ENCODE peak calls at places on chromosome 12, in six cellular contexts. One of them, this sample, is unnamed.

GRCh38 chr12:110846615-110847566 is at the start of gene CCDC63:
- DNase-seq in IMR-90: no peak
- DNase-seq in H9: peak
- DNase-seq in neuronal stem cell: peak
- DNase-seq in H1: peak
- DNase-seq in trophoblast cell: peak
- DNase-seq in this sample: peak

GRCh38 chr12:80805106-80805505 is 88.4 kb downstream of the MYF5 start:
- DNase-seq in IMR-90: peak
- DNase-seq in H9: no peak
- DNase-seq in neuronal stem cell: no peak
- DNase-seq in H1: no peak
- DNase-seq in trophoblast cell: no peak
- DNase-seq in this sample: no peak

GRCh38 chr12:122795807-122796206 is 21.4 kb downstream of the CCDC62 start:
- DNase-seq in IMR-90: no peak
- DNase-seq in H9: no peak
- DNase-seq in neuronal stem cell: no peak
- DNase-seq in H1: no peak
- DNase-seq in trophoblast cell: no peak
- DNase-seq in this sample: no peak

GRCh38 chr12:122891661-122892525 is 4.0 kb downstream of the VPS37B start:
- DNase-seq in IMR-90: peak
- DNase-seq in H9: peak
- DNase-seq in neuronal stem cell: peak
- DNase-seq in H1: no peak
- DNase-seq in trophoblast cell: no peak
- DNase-seq in this sample: peak

GRCh38 chr12:11753151-11753501 is 103.7 kb downstream of the ETV6 start:
- DNase-seq in IMR-90: no peak
- DNase-seq in H9: peak
- DNase-seq in neuronal stem cell: no peak
- DNase-seq in H1: no peak
- DNase-seq in trophoblast cell: no peak
- DNase-seq in this sample: no peak

GRCh38 chr12:106123551-106123991 is 15.2 kb downstream of the NUAK1 start:
- DNase-seq in IMR-90: no peak
- DNase-seq in H9: no peak
- DNase-seq in neuronal stem cell: no peak
- DNase-seq in H1: no peak
- DNase-seq in trophoblast cell: no peak
- DNase-seq in this sample: peak

GRCh38 chr12:86249856-86250255 is 6.3 kb downstream of the MGAT4C start:
- DNase-seq in IMR-90: peak
- DNase-seq in H9: no peak
- DNase-seq in neuronal stem cell: no peak
- DNase-seq in H1: no peak
- DNase-seq in trophoblast cell: no peak
- DNase-seq in this sample: peak

GRCh38 chr12:52380271-52380694 is 5.2 kb downstream of the KRT84 start:
- DNase-seq in IMR-90: no peak
- DNase-seq in H9: peak
- DNase-seq in neuronal stem cell: no peak
- DNase-seq in H1: no peak
- DNase-seq in trophoblast cell: peak
- DNase-seq in this sample: peak

GRCh38 chr12:127670294-127670693 is 596.7 kb upstream of the TMEM132C start:
- DNase-seq in IMR-90: no peak
- DNase-seq in H9: no peak
- DNase-seq in neuronal stem cell: no peak
- DNase-seq in H1: no peak
- DNase-seq in trophoblast cell: no peak
- DNase-seq in this sample: no peak

GRCh38 chr12:131379758-131380157 is 331.1 kb upstream of the SFSWAP start:
- DNase-seq in IMR-90: no peak
- DNase-seq in H9: peak
- DNase-seq in neuronal stem cell: peak
- DNase-seq in H1: no peak
- DNase-seq in trophoblast cell: no peak
- DNase-seq in this sample: no peak

GRCh38 chr12:131432532-131433260 is 278.2 kb upstream of the SFSWAP start:
- DNase-seq in IMR-90: no peak
- DNase-seq in H9: no peak
- DNase-seq in neuronal stem cell: no peak
- DNase-seq in H1: no peak
- DNase-seq in trophoblast cell: no peak
- DNase-seq in this sample: no peak

GRCh38 chr12:38350342-38351181 is 34.0 kb downstream of the ALG10B start:
- DNase-seq in IMR-90: no peak
- DNase-seq in H9: no peak
- DNase-seq in neuronal stem cell: no peak
- DNase-seq in H1: no peak
- DNase-seq in trophoblast cell: no peak
- DNase-seq in this sample: no peak

GRCh38 chr12:27123642-27124041 is 41.3 kb upstream of the C12orf71 start:
- DNase-seq in IMR-90: no peak
- DNase-seq in H9: no peak
- DNase-seq in neuronal stem cell: no peak
- DNase-seq in H1: no peak
- DNase-seq in trophoblast cell: no peak
- DNase-seq in this sample: peak

GRCh38 chr12:21502164-21502496 is 541 bp downstream of the GOLT1B start:
- DNase-seq in IMR-90: peak
- DNase-seq in H9: no peak
- DNase-seq in neuronal stem cell: no peak
- DNase-seq in H1: no peak
- DNase-seq in trophoblast cell: no peak
- DNase-seq in this sample: peak

GRCh38 chr12:39798429-39798828 is 178.8 kb upstream of the ABCD2 start:
- DNase-seq in IMR-90: no peak
- DNase-seq in H9: no peak
- DNase-seq in neuronal stem cell: no peak
- DNase-seq in H1: no peak
- DNase-seq in trophoblast cell: no peak
- DNase-seq in this sample: no peak

GRCh38 chr12:117526756-117527479 is 165.5 kb upstream of the NOS1 start:
- DNase-seq in IMR-90: no peak
- DNase-seq in H9: no peak
- DNase-seq in neuronal stem cell: no peak
- DNase-seq in H1: no peak
- DNase-seq in trophoblast cell: no peak
- DNase-seq in this sample: no peak

GRCh38 chr12:104715562-104716182 is 242.4 kb downstream of the SLC41A2 start:
- DNase-seq in IMR-90: no peak
- DNase-seq in H9: no peak
- DNase-seq in neuronal stem cell: no peak
- DNase-seq in H1: no peak
- DNase-seq in trophoblast cell: no peak
- DNase-seq in this sample: no peak

GRCh38 chr12:110248096-110248447 is 33.0 kb upstream of the ATP2A2 start:
- DNase-seq in IMR-90: no peak
- DNase-seq in H9: no peak
- DNase-seq in neuronal stem cell: no peak
- DNase-seq in H1: no peak
- DNase-seq in trophoblast cell: no peak
- DNase-seq in this sample: no peak

GRCh38 chr12:59404109-59404650 is 191.6 kb upstream of the SLC16A7 start:
- DNase-seq in IMR-90: no peak
- DNase-seq in H9: no peak
- DNase-seq in neuronal stem cell: no peak
- DNase-seq in H1: no peak
- DNase-seq in trophoblast cell: no peak
- DNase-seq in this sample: no peak

GRCh38 chr12:59405992-59406391 is 189.8 kb upstream of the SLC16A7 start:
- DNase-seq in IMR-90: no peak
- DNase-seq in H9: no peak
- DNase-seq in neuronal stem cell: no peak
- DNase-seq in H1: no peak
- DNase-seq in trophoblast cell: no peak
- DNase-seq in this sample: no peak

GRCh38 chr12:59401862-59402261 is 194.0 kb upstream of the SLC16A7 start:
- DNase-seq in IMR-90: no peak
- DNase-seq in H9: no peak
- DNase-seq in neuronal stem cell: no peak
- DNase-seq in H1: no peak
- DNase-seq in trophoblast cell: no peak
- DNase-seq in this sample: no peak

GRCh38 chr12:59407799-59408198 is 188.0 kb upstream of the SLC16A7 start:
- DNase-seq in IMR-90: no peak
- DNase-seq in H9: no peak
- DNase-seq in neuronal stem cell: no peak
- DNase-seq in H1: no peak
- DNase-seq in trophoblast cell: no peak
- DNase-seq in this sample: no peak

DNA sequence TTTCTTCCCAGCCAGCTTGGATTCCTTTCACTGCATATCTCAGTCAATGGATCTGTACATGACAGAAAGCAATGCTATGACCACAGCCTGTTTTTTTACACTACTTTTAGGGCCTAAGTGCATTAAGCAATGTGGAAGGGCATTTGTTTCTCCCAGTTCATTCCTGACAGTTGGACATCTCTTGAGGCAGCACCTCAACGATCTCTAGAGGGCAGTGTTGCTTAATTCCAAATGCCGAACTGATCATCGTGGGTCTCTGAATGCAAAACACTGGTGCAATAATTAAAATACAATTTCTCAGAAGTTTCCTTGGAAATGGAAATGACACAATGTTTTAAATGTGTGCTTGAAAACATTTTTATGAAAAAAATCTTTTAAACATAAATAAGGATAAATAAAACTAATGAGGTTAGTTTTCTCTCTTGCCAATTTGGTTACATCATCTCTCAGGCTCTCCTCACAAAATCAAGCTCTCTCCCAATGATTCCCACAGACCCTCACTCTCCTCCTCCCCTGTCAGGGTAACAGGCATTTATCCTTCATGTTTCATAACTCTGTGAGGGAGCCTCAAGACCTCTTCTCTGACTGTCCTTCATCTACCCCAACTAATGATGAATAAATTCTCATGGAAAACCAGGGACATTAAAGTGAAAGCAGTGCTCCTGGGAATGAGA is 192.4 kb upstream of the SLC16A7 start:
- DNase-seq in IMR-90: peak
- DNase-seq in H9: peak
- DNase-seq in neuronal stem cell: peak
- DNase-seq in H1: no peak
- DNase-seq in trophoblast cell: peak
- DNase-seq in this sample: peak
- H3K4me2 ChIP-seq in IMR-90: peak
- H3K4me2 ChIP-seq in H9: no peak
- H3K4me2 ChIP-seq in neuronal stem cell: no peak
- H3K4me2 ChIP-seq in H1: no peak
- H3K4me2 ChIP-seq in trophoblast cell: no peak
- H3K4me2 ChIP-seq in this sample: peak

DNA sequence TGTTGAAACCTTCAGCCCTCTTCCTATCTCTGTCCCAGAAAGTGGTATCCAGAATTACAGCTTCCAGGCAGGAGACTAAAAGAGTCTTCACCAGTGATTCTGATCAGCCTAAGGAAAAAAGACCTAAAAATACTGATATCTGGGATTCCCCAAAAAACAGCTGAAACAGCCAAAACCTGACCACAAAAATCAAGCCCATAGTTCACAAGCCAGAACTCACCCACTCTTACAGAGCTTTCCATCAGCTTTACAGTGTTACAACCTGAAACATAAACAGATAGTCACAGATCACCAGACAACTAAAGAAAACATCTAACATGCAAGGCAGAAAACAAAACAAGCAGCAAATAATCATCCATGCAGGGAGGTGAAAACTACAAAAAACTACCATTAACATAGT is 26.0 kb upstream of the TSPAN8 start:
- DNase-seq in IMR-90: no peak
- DNase-seq in H9: no peak
- DNase-seq in neuronal stem cell: no peak
- DNase-seq in H1: no peak
- DNase-seq in trophoblast cell: no peak
- DNase-seq in this sample: no peak
- H4K91ac ChIP-seq in IMR-90: no peak
- H4K91ac ChIP-seq in H9: no peak
- H4K91ac ChIP-seq in neuronal stem cell: no peak
- H4K91ac ChIP-seq in H1: no peak
- H4K91ac ChIP-seq in trophoblast cell: no peak
- H4K91ac ChIP-seq in this sample: no peak

DNA sequence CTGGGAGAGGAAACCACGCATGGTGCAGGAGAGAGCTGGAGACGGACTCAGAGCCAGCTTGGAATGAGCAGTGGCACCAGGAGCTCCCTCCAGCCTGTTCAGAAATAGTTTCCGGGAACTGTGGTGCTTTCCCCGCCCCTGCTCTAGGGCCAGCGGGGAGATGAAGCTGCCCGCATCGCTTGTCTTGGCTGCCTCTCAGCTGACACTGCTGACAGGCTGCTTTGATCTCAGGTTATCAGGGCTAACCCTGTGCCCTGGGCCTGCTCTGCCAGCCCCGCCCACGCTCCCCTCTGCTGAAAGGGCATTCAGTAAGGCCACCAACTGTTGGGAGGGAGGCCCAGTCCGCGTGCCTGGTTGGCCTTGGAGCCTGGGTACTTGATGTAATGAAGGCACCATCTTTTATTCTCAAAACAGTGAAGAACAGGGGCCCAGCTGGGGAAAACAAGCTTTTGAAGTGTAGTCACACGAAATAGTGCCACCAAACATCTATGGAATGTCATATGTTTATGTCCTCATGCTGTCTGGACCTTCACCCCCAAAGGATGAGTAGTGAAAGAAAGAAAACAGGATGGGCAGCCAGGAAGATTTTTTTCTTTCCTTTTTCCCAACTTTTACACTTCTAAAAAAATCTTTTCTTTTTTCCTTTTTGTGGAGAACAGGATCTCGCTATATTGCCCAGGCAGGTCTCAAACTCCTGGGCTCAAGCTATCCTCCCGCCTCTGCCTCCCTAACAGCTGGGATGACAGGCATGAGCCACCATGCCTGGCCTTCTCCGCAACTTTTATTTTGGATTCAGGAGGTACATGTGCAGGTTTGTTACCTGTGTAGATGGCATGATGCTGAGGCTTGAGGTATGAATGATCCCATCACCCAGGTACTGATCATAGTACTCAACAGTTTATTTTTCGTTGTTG is 115.9 kb upstream of the TBX3 start:
- DNase-seq in IMR-90: peak
- DNase-seq in H9: peak
- DNase-seq in neuronal stem cell: peak
- DNase-seq in H1: no peak
- DNase-seq in trophoblast cell: peak
- DNase-seq in this sample: peak
- H2AFZ ChIP-seq in IMR-90: peak
- H2AFZ ChIP-seq in H9: no peak
- H2AFZ ChIP-seq in neuronal stem cell: peak
- H2AFZ ChIP-seq in H1: no peak
- H2AFZ ChIP-seq in trophoblast cell: no peak
- H2AFZ ChIP-seq in this sample: no peak

DNA sequence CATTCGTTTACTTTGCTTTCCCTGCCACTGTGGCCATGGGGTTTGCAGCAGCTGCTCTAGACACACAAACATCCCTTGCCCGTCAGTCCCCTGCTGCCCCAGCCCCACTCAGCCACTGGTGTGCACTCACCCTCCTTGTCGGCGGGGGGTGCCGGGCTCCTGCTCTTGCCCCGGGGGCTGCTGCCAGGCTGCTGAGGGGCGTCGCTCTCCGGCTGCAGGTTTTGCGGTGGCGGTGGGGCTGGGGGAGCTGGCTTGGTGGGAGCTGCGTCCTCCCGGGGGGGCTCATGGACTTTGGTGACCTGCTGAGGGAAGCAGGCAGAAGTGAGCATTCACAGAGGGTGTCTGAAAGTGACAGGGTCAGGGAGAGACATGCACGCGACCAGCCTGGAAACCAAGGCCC is 67.1 kb downstream of the RFLNA start:
- DNase-seq in IMR-90: no peak
- DNase-seq in H9: no peak
- DNase-seq in neuronal stem cell: no peak
- DNase-seq in H1: no peak
- DNase-seq in trophoblast cell: no peak
- DNase-seq in this sample: no peak
- H3K4me2 ChIP-seq in IMR-90: no peak
- H3K4me2 ChIP-seq in H9: no peak
- H3K4me2 ChIP-seq in neuronal stem cell: no peak
- H3K4me2 ChIP-seq in H1: no peak
- H3K4me2 ChIP-seq in trophoblast cell: no peak
- H3K4me2 ChIP-seq in this sample: no peak